ENCODE peak calls at places on chromosome 18, in nine cellular contexts. J is ACHN; S is substantia nigra; Z is foreskin fibroblast; P is H54; U is stimulated activated naive CD8-positive, alpha-beta T cell treated with anti-CD3 and anti-CD28 coated beads, Interleukin-15, amount 100 ng/mL, for 72 hours; F is uterus; Q is activated T-cell treated with anti-CD3 and anti-CD28 coated beads, Interleukin-2, amount 50 U/mL, for 72 hours; V is NCI-H510A. D is an unnamed sample.

GRCh38 chr18:46448347-46448746 is 208.7 kb downstream of the LOXHD1 start:
- DNase-seq in J (no peak), S (no peak), Z (no peak), P (no peak), U (no peak), F (no peak), Q (no peak), V (no peak), D (no peak)

GRCh38 chr18:41459657-41460056 is 495.4 kb upstream of the PIK3C3 start:
- DNase-seq in J (no peak), S (no peak), Z (no peak), P (no peak), U (no peak), F (no peak), Q (no peak), V (no peak), D (no peak)

GRCh38 chr18:2302628-2303516 is 268.4 kb downstream of the METTL4 start:
- DNase-seq in J (peak), S (no peak), Z (peak), P (peak), U (no peak), F (no peak), Q (no peak), V (no peak), D (peak)

GRCh38 chr18:2147866-2148265 is 423.4 kb downstream of the METTL4 start:
- DNase-seq in J (no peak), S (no peak), Z (no peak), P (peak), U (no peak), F (peak), Q (no peak), V (no peak), D (no peak)

GRCh38 chr18:48963555-48964480 is 13.1 kb upstream of the SMAD7 start:
- DNase-seq in J (no peak), S (no peak), Z (no peak), P (no peak), U (no peak), F (no peak), Q (no peak), V (no peak), D (no peak)

GRCh38 chr18:3350566-3351527 is 88.9 kb downstream of the MYL12B start:
- DNase-seq in J (no peak), S (no peak), Z (no peak), P (no peak), U (no peak), F (no peak), Q (no peak), V (no peak), D (peak)

GRCh38 chr18:74497308-74497640 is 1.1 kb downstream of the CNDP2 start:
- DNase-seq in J (peak), S (no peak), Z (no peak), P (no peak), U (no peak), F (no peak), Q (no peak), V (no peak), D (no peak)

GRCh38 chr18:25039781-25040180 is 312.2 kb downstream of the ZNF521 start:
- DNase-seq in J (no peak), S (no peak), Z (no peak), P (no peak), U (no peak), F (no peak), Q (no peak), V (no peak), D (no peak)

GRCh38 chr18:34694611-34695165 is 15.4 kb upstream of the DTNA start:
- DNase-seq in J (no peak), S (no peak), Z (no peak), P (no peak), U (no peak), F (no peak), Q (no peak), V (peak), D (no peak)

GRCh38 chr18:49580279-49580678 is 18.4 kb downstream of the LIPG start:
- DNase-seq in J (no peak), S (no peak), Z (no peak), P (no peak), U (no peak), F (no peak), Q (no peak), V (no peak), D (no peak)

GRCh38 chr18:73774836-73775509 is 372.7 kb downstream of the FBXO15 start:
- DNase-seq in J (peak), S (no peak), Z (no peak), P (no peak), U (no peak), F (peak), Q (no peak), V (peak), D (peak)

GRCh38 chr18:59041819-59042476 is 97.7 kb upstream of the SEC11C start:
- DNase-seq in J (no peak), S (no peak), Z (no peak), P (no peak), U (no peak), F (no peak), Q (no peak), V (no peak), D (no peak)

GRCh38 chr18:74994502-74995403 is 214.2 kb downstream of the PTGR3 start:
- DNase-seq in J (peak), S (no peak), Z (no peak), P (no peak), U (peak), F (no peak), Q (peak), V (no peak), D (no peak)

GRCh38 chr18:58581265-58581664 is 47.6 kb downstream of the ALPK2 start:
- DNase-seq in J (peak), S (no peak), Z (peak), P (no peak), U (no peak), F (no peak), Q (no peak), V (no peak), D (peak)

GRCh38 chr18:45839415-45840395 is 14.2 kb downstream of the SIGLEC15 start:
- DNase-seq in J (peak), S (no peak), Z (peak), P (no peak), U (peak), F (no peak), Q (peak), V (peak), D (no peak)

GRCh38 chr18:61096231-61096630 is 237.0 kb upstream of the CDH20 start:
- DNase-seq in J (no peak), S (no peak), Z (no peak), P (no peak), U (no peak), F (no peak), Q (no peak), V (no peak), D (no peak)

GRCh38 chr18:24958001-24958400 is 394.0 kb downstream of the ZNF521 start:
- DNase-seq in J (no peak), S (no peak), Z (no peak), P (no peak), U (no peak), F (no peak), Q (no peak), V (no peak), D (no peak)

GRCh38 chr18:51490860-51491259 is 293.4 kb upstream of the MEX3C start:
- DNase-seq in J (no peak), S (no peak), Z (no peak), P (no peak), U (no peak), F (no peak), Q (no peak), V (no peak), D (no peak)

GRCh38 chr18:23036611-23037259 is 98.5 kb upstream of the CABLES1 start:
- DNase-seq in J (no peak), S (no peak), Z (no peak), P (no peak), U (no peak), F (no peak), Q (no peak), V (no peak), D (no peak)

GRCh38 chr18:26764584-26764983 is 100.9 kb downstream of the AQP4 start:
- DNase-seq in J (no peak), S (no peak), Z (no peak), P (no peak), U (no peak), F (no peak), Q (no peak), V (no peak), D (no peak)

GRCh38 chr18:50297621-50298442 is 10.3 kb upstream of the CXXC1 start:
- DNase-seq in J (peak), S (peak), Z (peak), P (no peak), U (peak), F (peak), Q (peak), V (peak), D (no peak)

GRCh38 chr18:79662051-79662450 is 17.6 kb upstream of the CTDP1 start:
- DNase-seq in J (no peak), S (no peak), Z (no peak), P (no peak), U (no peak), F (no peak), Q (no peak), V (no peak), D (no peak)

GRCh38 chr18:48932822-48933510 is 17.8 kb downstream of the SMAD7 start:
- DNase-seq in J (no peak), S (no peak), Z (no peak), P (no peak), U (no peak), F (no peak), Q (peak), V (no peak), D (peak)

GRCh38 chr18:73850782-73851181 is 296.9 kb downstream of the FBXO15 start:
- DNase-seq in J (no peak), S (no peak), Z (no peak), P (no peak), U (no peak), F (no peak), Q (no peak), V (no peak), D (no peak)

D was measured in RCC 7860.